ENCODE peak calls at places on chromosome 5, in four cellular contexts. One of them, this sample, is unnamed.

GRCh38 chr5:138833726-138834480 is 41.2 kb downstream of the LRRTM2 start:
- DNase-seq in non-pigmented ciliary epithelial cell: no peak
- DNase-seq in ovary: no peak
- DNase-seq in right lobe of liver: no peak
- DNase-seq in this sample: no peak

GRCh38 chr5:17118631-17119030 is 98.8 kb upstream of the BASP1 start:
- DNase-seq in ovary: no peak
- DNase-seq in right lobe of liver: peak; percentile 47
- DNase-seq in non-pigmented ciliary epithelial cell: peak; percentile 88
- DNase-seq in this sample: no peak

GRCh38 chr5:122751293-122751753 is 23.6 kb upstream of the SNX2 start:
- DNase-seq in non-pigmented ciliary epithelial cell: no peak
- DNase-seq in ovary: no peak
- DNase-seq in right lobe of liver: no peak
- DNase-seq in this sample: no peak

GRCh38 chr5:15384176-15384575 is 115.8 kb upstream of the FBXL7 start:
- DNase-seq in non-pigmented ciliary epithelial cell: no peak
- DNase-seq in right lobe of liver: no peak
- DNase-seq in ovary: no peak
- DNase-seq in this sample: no peak

GRCh38 chr5:179801304-179802206 is 5.1 kb downstream of the MGAT4B start:
- DNase-seq in ovary: peak; percentile 79
- DNase-seq in right lobe of liver: peak; percentile 85
- DNase-seq in non-pigmented ciliary epithelial cell: no peak
- DNase-seq in this sample: peak; percentile 85

GRCh38 chr5:128052764-128053163 is 30.8 kb upstream of the SLC12A2 start:
- DNase-seq in ovary: no peak
- DNase-seq in right lobe of liver: no peak
- DNase-seq in non-pigmented ciliary epithelial cell: no peak
- DNase-seq in this sample: no peak

GRCh38 chr5:149543361-149544198 is 7.7 kb downstream of the CSNK1A1 start:
- DNase-seq in right lobe of liver: no peak
- DNase-seq in ovary: no peak
- DNase-seq in non-pigmented ciliary epithelial cell: no peak
- DNase-seq in this sample: no peak

GRCh38 chr5:21680661-21681060 is 1172.5 kb downstream of the CDH12 start:
- DNase-seq in right lobe of liver: no peak
- DNase-seq in ovary: no peak
- DNase-seq in non-pigmented ciliary epithelial cell: no peak
- DNase-seq in this sample: no peak

GRCh38 chr5:91042856-91043255 is 340.3 kb downstream of the ARRDC3 start:
- DNase-seq in right lobe of liver: no peak
- DNase-seq in non-pigmented ciliary epithelial cell: no peak
- DNase-seq in ovary: no peak
- DNase-seq in this sample: no peak

GRCh38 chr5:148928141-148928540 is 101.7 kb downstream of the ADRB2 start:
- DNase-seq in non-pigmented ciliary epithelial cell: no peak
- DNase-seq in right lobe of liver: no peak
- DNase-seq in ovary: no peak
- DNase-seq in this sample: no peak

GRCh38 chr5:96408276-96408777 is 24.7 kb downstream of the PCSK1 start:
- DNase-seq in non-pigmented ciliary epithelial cell: peak; percentile 45
- DNase-seq in ovary: no peak
- DNase-seq in right lobe of liver: no peak
- DNase-seq in this sample: no peak

GRCh38 chr5:173926359-173926758 is 38.2 kb downstream of the CPEB4 start:
- DNase-seq in right lobe of liver: no peak
- DNase-seq in non-pigmented ciliary epithelial cell: no peak
- DNase-seq in ovary: no peak
- DNase-seq in this sample: no peak

GRCh38 chr5:55360190-55360589 is 52.4 kb downstream of the MTREX start:
- DNase-seq in non-pigmented ciliary epithelial cell: no peak
- DNase-seq in ovary: no peak
- DNase-seq in right lobe of liver: no peak
- DNase-seq in this sample: no peak

This sample was measured in activated CD4-positive, alpha-beta memory T cell treated with anti-CD3 and anti-CD28 coated beads, Interleukin-2, amount 10 ng/mL, durations not matched to agents 7 days and 5 days.